ENCODE peak calls at places on chromosomes 16 and 17, in nine cellular contexts. R is stimulated activated CD8-positive, alpha-beta memory T cell treated with anti-CD3 and anti-CD28 coated beads, Interleukin-7, amount 100 ng/mL, for 24 hours; M is epithelial cell of proximal tubule; H is Caki2; A is Calu3; Q is activated CD8-positive, alpha-beta memory T cell treated with anti-CD3 and anti-CD28 coated beads for 1 hour; Y is fibroblast of the aortic adventitia; D is nephron progenitor cell; F is glutamatergic neuron. B is an unnamed sample.

GRCh38 chr17:48721009-48721402 is 1.3 kb downstream of the PRAC1 start:
- DNase-seq in R (no peak), H (no peak), D (no peak), Y (no peak), M (no peak), A (no peak), Q (no peak), F (no peak), B (no peak)

GRCh38 chr17:62093188-62094155 is 28.4 kb upstream of the MED13 start:
- DNase-seq in Q (no peak), Y (peak), R (no peak), D (no peak), M (peak), H (peak), F (no peak), A (no peak), B (no peak)

GRCh38 chr16:32116080-32116479 is 137.0 kb upstream of the TP53TG3D start:
- DNase-seq in R (no peak), Q (no peak), A (no peak), D (no peak), F (no peak), H (no peak), Y (no peak), M (no peak), B (peak)

GRCh38 chr17:15507896-15508295 is 40.5 kb upstream of the CDRT4 start:
- DNase-seq in Y (no peak), M (no peak), Q (no peak), F (no peak), H (no peak), D (no peak), A (no peak), R (no peak), B (no peak)

GRCh38 chr17:31394544-31394943 is 3.1 kb downstream of the RAB11FIP4 start:
- DNase-seq in Q (no peak), F (no peak), Y (peak), D (peak), R (peak), A (no peak), H (peak), M (no peak), B (peak)

GRCh38 chr17:50367401-50367800 is 5.6 kb downstream of the MRPL27 start:
- DNase-seq in F (no peak), Q (no peak), A (no peak), H (no peak), D (no peak), Y (no peak), M (no peak), R (no peak), B (no peak)

GRCh38 chr17:17537311-17538099 is 41.3 kb upstream of the RASD1 start:
- DNase-seq in R (no peak), Q (no peak), Y (no peak), A (no peak), F (no peak), H (peak), D (no peak), M (no peak), B (peak)

GRCh38 chr17:18259621-18260331 is 686 bp upstream of the MIEF2 start:
- DNase-seq in Q (no peak), A (peak), D (no peak), H (peak), M (no peak), R (no peak), F (no peak), Y (no peak), B (peak)

GRCh38 chr17:2123467-2124251 is 68.8 kb downstream of the HIC1 start:
- DNase-seq in F (no peak), A (no peak), Q (no peak), Y (peak), R (no peak), M (no peak), H (no peak), D (no peak), B (no peak)

GRCh38 chr17:57866723-57867122 is 16.9 kb upstream of the MRPS23 start:
- DNase-seq in Q (no peak), A (no peak), Y (no peak), R (no peak), D (no peak), M (no peak), F (no peak), H (no peak), B (no peak)

GRCh38 chr17:81142301-81143199 is 22.8 kb upstream of the PVALEF start:
- DNase-seq in D (peak), F (peak), Q (peak), Y (peak), H (peak), A (peak), R (no peak), M (peak), B (peak)

GRCh38 chr17:79202476-79202875 is 127.9 kb downstream of the ENGASE start:
- DNase-seq in F (peak), Y (no peak), M (no peak), H (no peak), Q (no peak), D (no peak), R (no peak), A (no peak), B (peak)

GRCh38 chr16:22727285-22728166 is 86.4 kb upstream of the HS3ST2 start:
- DNase-seq in A (no peak), Q (no peak), M (no peak), R (no peak), D (no peak), H (no peak), Y (no peak), F (no peak), B (no peak)

GRCh38 chr17:7549401-7550055 is 670 bp downstream of the TNFSF12 start:
- DNase-seq in Q (no peak), M (no peak), D (no peak), Y (no peak), H (no peak), A (no peak), F (no peak), R (no peak), B (no peak)

GRCh38 chr17:65078441-65079160 is 22.1 kb upstream of the GNA13 start:
- DNase-seq in Q (no peak), F (no peak), A (no peak), R (no peak), M (no peak), Y (peak), D (no peak), H (peak), B (no peak)

GRCh38 chr17:16040710-16041251 is 41.2 kb downstream of the TTC19 start:
- DNase-seq in H (no peak), F (no peak), D (no peak), Q (no peak), A (no peak), M (peak), R (no peak), Y (peak), B (no peak)

GRCh38 chr16:73092236-73092781 is 44.4 kb upstream of the ZFHX3 start:
- DNase-seq in A (no peak), R (no peak), Y (no peak), M (no peak), D (no peak), Q (no peak), H (no peak), F (no peak), B (no peak)

GRCh38 chr17:8103549-8103948 is 14.8 kb downstream of the ALOXE3 start:
- DNase-seq in R (no peak), H (no peak), D (no peak), Q (no peak), F (no peak), M (no peak), Y (no peak), A (no peak), B (no peak)

GRCh38 chr16:69494993-69495392 is 70.6 kb downstream of the CYB5B start:
- DNase-seq in R (no peak), Q (peak), F (no peak), H (no peak), M (no peak), A (peak), Y (no peak), D (no peak), B (peak)

GRCh38 chr16:50745940-50746339 is 4.1 kb downstream of the CYLD start:
- DNase-seq in A (no peak), M (no peak), Q (no peak), D (no peak), R (no peak), F (no peak), Y (no peak), H (no peak), B (no peak)

GRCh38 chr16:3113765-3114479 is 1.5 kb downstream of the ZNF205 start:
- DNase-seq in A (no peak), D (no peak), M (no peak), R (no peak), F (no peak), Q (no peak), H (no peak), Y (no peak), B (peak)

GRCh38 chr16:71338193-71338592 is 20.3 kb upstream of the CALB2 start:
- DNase-seq in R (no peak), M (no peak), Q (no peak), H (peak), A (peak), Y (no peak), D (no peak), F (no peak), B (peak)

GRCh38 chr16:75789237-75789636 is 62.9 kb upstream of the CPHXL start:
- DNase-seq in A (peak), D (peak), H (peak), M (no peak), Y (peak), Q (no peak), F (no peak), R (no peak), B (no peak)

GRCh38 chr17:8956521-8956920 is 9.0 kb downstream of the PIK3R5 start:
- DNase-seq in R (no peak), D (no peak), F (no peak), A (no peak), H (no peak), Q (no peak), Y (no peak), M (no peak), B (no peak)

GRCh38 chr16:83847371-83848225 is 39.8 kb downstream of the HSBP1 start:
- DNase-seq in F (no peak), H (no peak), D (no peak), Q (no peak), Y (no peak), R (no peak), A (no peak), M (no peak), B (no peak)

GRCh38 chr17:52134641-52135040 is 23.9 kb downstream of the CA10 start:
- DNase-seq in F (no peak), R (no peak), H (peak), Y (no peak), M (peak), A (no peak), D (no peak), Q (no peak), B (no peak)

GRCh38 chr17:65000798-65001197 is 55.7 kb downstream of the GNA13 start:
- DNase-seq in F (no peak), Y (no peak), M (no peak), R (no peak), A (no peak), H (no peak), D (no peak), Q (no peak), B (no peak)

GRCh38 chr17:18141210-18141803 is 32.8 kb downstream of the MYO15A start:
- DNase-seq in D (peak), F (no peak), R (no peak), M (no peak), Y (peak), Q (no peak), H (peak), A (peak), B (peak)

GRCh38 chr16:54744998-54745397 is 185.7 kb upstream of the IRX5 start:
- DNase-seq in M (no peak), R (no peak), F (no peak), Y (no peak), D (no peak), Q (no peak), A (no peak), H (no peak), B (no peak)

GRCh38 chr17:21246698-21247097 is 6.5 kb downstream of the NATD1 start:
- DNase-seq in A (no peak), H (no peak), Q (no peak), R (no peak), M (no peak), D (no peak), F (no peak), Y (no peak), B (no peak)

GRCh38 chr16:71703324-71703723 is 21.2 kb downstream of the PHLPP2 start:
- DNase-seq in M (no peak), A (no peak), Q (no peak), H (no peak), Y (no peak), R (no peak), D (no peak), F (no peak), B (no peak)

B was measured in SJCRH30.